ENCODE peak calls at places on chromosomes 5 and 9, in nine cellular contexts. B, G, Y, P, F, L, W, U and X are unnamed samples.

GRCh38 chr5:132714456-132715307 is 22.7 kb downstream of the KIF3A start:
- DNase-seq in B (no peak), Y (no peak), U (peak; percentile 3), W (no peak), L (no peak), P (no peak), G (no peak), F (peak; percentile 9), X (peak; percentile 24)

GRCh38 chr5:10679336-10679988 is 81.6 kb downstream of the DAP start:
- DNase-seq in F (no peak), L (no peak), G (no peak), U (no peak), Y (no peak), B (no peak), W (no peak), P (peak; percentile 32), X (no peak)

GRCh38 chr9:127166651-127167524 is 44.5 kb upstream of the ANGPTL2 start:
- DNase-seq in U (no peak), G (no peak), Y (peak; percentile 86), P (no peak), F (no peak), B (no peak), W (no peak), L (no peak), X (no peak)

GRCh38 chr5:95022967-95023695 is 261.8 kb downstream of the MCTP1 start:
- DNase-seq in P (no peak), L (no peak), U (no peak), B (no peak), W (no peak), Y (no peak), G (no peak), F (no peak), X (peak; percentile 27)

GRCh38 chr5:14739961-14740360 is 75.4 kb downstream of the OTULIN start:
- DNase-seq in P (no peak), L (no peak), F (no peak), B (no peak), G (no peak), Y (no peak), W (no peak), U (no peak), X (no peak)

GRCh38 chr5:88140396-88140862 is 128.2 kb downstream of the TMEM161B start:
- DNase-seq in P (no peak), F (no peak), B (no peak), Y (no peak), U (no peak), L (no peak), G (no peak), W (no peak), X (peak; percentile 6)

GRCh38 chr5:95081500-95082355 is 203.2 kb downstream of the MCTP1 start:
- DNase-seq in G (no peak), Y (peak; percentile 84), L (no peak), F (no peak), W (no peak), U (peak; percentile 9), P (peak; percentile 67), B (peak; percentile 94), X (peak; percentile 95)

GRCh38 chr5:114657342-114658130 is 295.7 kb downstream of the KCNN2 start:
- DNase-seq in W (no peak), U (no peak), Y (no peak), P (no peak), B (no peak), L (no peak), F (no peak), G (no peak), X (peak; percentile 84)

GRCh38 chr9:84170521-84171141 is 169.9 kb downstream of the SLC28A3 start:
- DNase-seq in W (peak; percentile 23), Y (peak; percentile 73), F (no peak), U (peak; percentile 45), B (no peak), P (no peak), L (no peak), G (peak; percentile 60), X (peak; percentile 95)

GRCh38 chr9:79012561-79012960 is 559.2 kb upstream of the TLE4 start:
- DNase-seq in P (no peak), Y (no peak), L (no peak), G (no peak), F (no peak), U (no peak), B (no peak), W (no peak), X (peak; percentile 41)

GRCh38 chr9:105069285-105070065 is 141.5 kb upstream of the ABCA1 start:
- DNase-seq in F (no peak), L (no peak), W (no peak), U (peak; percentile 58), Y (no peak), P (no peak), G (no peak), B (no peak), X (peak; percentile 83)

GRCh38 chr5:149517461-149518122 is 33.6 kb downstream of the CSNK1A1 start:
- DNase-seq in U (no peak), L (no peak), Y (no peak), G (no peak), F (no peak), P (no peak), B (no peak), W (no peak), X (no peak)

GRCh38 chr9:129775443-129775842 is 22.6 kb upstream of the PTGES start:
- DNase-seq in B (no peak), F (no peak), U (no peak), Y (no peak), G (no peak), P (peak; percentile 37), W (no peak), L (no peak), X (no peak)

GRCh38 chr9:134388976-134389375 is 62.7 kb downstream of the RXRA start:
- DNase-seq in B (no peak), G (no peak), L (no peak), F (no peak), W (no peak), P (no peak), U (no peak), Y (no peak), X (no peak)

GRCh38 chr5:19855453-19855852 is 132.5 kb downstream of the CDH18 start:
- DNase-seq in L (no peak), B (no peak), F (no peak), W (peak; percentile 68), U (no peak), Y (no peak), G (no peak), P (no peak), X (no peak)

GRCh38 chr9:37255944-37256862 is 135.8 kb downstream of the ZCCHC7 start:
- DNase-seq in F (no peak), W (no peak), Y (no peak), L (no peak), G (no peak), P (no peak), B (no peak), U (no peak), X (no peak)

GRCh38 chr9:73118898-73119554 is 32.6 kb upstream of the ANXA1 start:
- DNase-seq in B (no peak), G (no peak), W (no peak), Y (no peak), L (no peak), F (no peak), P (no peak), U (no peak), X (no peak)

GRCh38 chr9:137456061-137456863 is 2.9 kb downstream of the NSMF start:
- DNase-seq in P (no peak), F (no peak), B (no peak), W (no peak), G (no peak), U (no peak), L (no peak), Y (peak; percentile 64), X (no peak)

GRCh38 chr5:39115644-39116346 is 41.6 kb upstream of the RICTOR start:
- DNase-seq in P (no peak), W (no peak), Y (no peak), L (no peak), U (no peak), F (no peak), G (no peak), B (no peak), X (no peak)

GRCh38 chr9:22158983-22159382 is 149.9 kb upstream of the CDKN2B start:
- DNase-seq in P (no peak), F (no peak), L (no peak), W (no peak), G (peak; percentile 35), B (peak; percentile 89), Y (no peak), U (peak; percentile 85), X (peak; percentile 73)

GRCh38 chr5:33841829-33842228 is 50.0 kb downstream of the ADAMTS12 start:
- DNase-seq in Y (no peak), W (no peak), U (no peak), B (no peak), P (no peak), F (no peak), L (no peak), G (no peak), X (no peak)

GRCh38 chr9:4671737-4672136 is 5.5 kb upstream of the SPATA6L start:
- DNase-seq in W (no peak), P (no peak), G (no peak), Y (no peak), U (no peak), L (no peak), B (no peak), F (no peak), X (no peak)

GRCh38 chr5:141841781-141842180 is 36.4 kb downstream of the PCDH1 start:
- DNase-seq in U (no peak), L (no peak), P (no peak), W (no peak), Y (no peak), G (peak; percentile 75), B (no peak), F (no peak), X (no peak)

GRCh38 chr9:21989440-21990189 is 4.6 kb downstream of the CDKN2A start:
- DNase-seq in U (no peak), W (no peak), L (no peak), F (no peak), B (no peak), G (no peak), P (no peak), Y (no peak), X (no peak)

GRCh38 chr5:179343902-179344300 is 1.4 kb downstream of the ADAMTS2 start:
- DNase-seq in U (no peak), F (no peak), L (no peak), P (no peak), Y (peak; percentile 78), B (no peak), G (no peak), W (no peak), X (peak; percentile 73)

GRCh38 chr9:73153793-73154227 is 2.1 kb downstream of the ANXA1 start:
- DNase-seq in L (no peak), U (no peak), B (no peak), W (no peak), Y (no peak), F (no peak), P (no peak), G (no peak), X (peak; percentile 68)

GRCh38 chr5:107418071-107418470 is 252.7 kb downstream of the EFNA5 start:
- DNase-seq in G (no peak), W (no peak), L (no peak), U (no peak), P (no peak), B (no peak), Y (no peak), F (no peak), X (peak; percentile 31)